ENCODE peak calls at places on chromosomes 5 and 9, in seven cellular contexts. G is RWPE1, L is stomach, A is IMR-90, P is WTC11, X is GM12865, B is type B pancreatic cell. N is an unnamed sample.

GRCh38 chr5:55517804-55518203 is 17.0 kb downstream of the PLPP1 start:
- DNase-seq in P (no peak), L (no peak), B (no peak), X (no peak), A (no peak), G (no peak), N (no peak)

GRCh38 chr9:6564868-6565267 is 80.7 kb downstream of the GLDC start:
- DNase-seq in L (no peak), X (no peak), A (no peak), G (no peak), B (no peak), P (no peak), N (no peak)

GRCh38 chr9:14437336-14438231 is 123.6 kb upstream of the NFIB start:
- DNase-seq in B (no peak), X (no peak), L (no peak), G (no peak), P (no peak), A (no peak), N (no peak)

GRCh38 chr9:98647236-98647635 is 61.5 kb downstream of the GABBR2 start:
- DNase-seq in P (no peak), L (no peak), G (no peak), B (no peak), X (no peak), A (no peak), N (no peak)

GRCh38 chr5:144017631-144018030 is 152.8 kb downstream of the YIPF5 start:
- DNase-seq in A (peak; percentile 57), P (no peak), X (no peak), L (no peak), B (no peak), G (no peak), N (no peak)

GRCh38 chr5:6652025-6652424 is 18.8 kb downstream of the SRD5A1 start:
- DNase-seq in G (no peak), L (no peak), X (peak; percentile 71), P (no peak), B (no peak), A (no peak), N (no peak)

GRCh38 chr5:33370135-33370472 is 70.7 kb upstream of the TARS1 start:
- DNase-seq in P (no peak), A (peak; percentile 99), L (no peak), G (no peak), X (no peak), B (no peak), N (peak; percentile 67)

GRCh38 chr9:11158676-11159075 is 545.9 kb upstream of the PTPRD start:
- DNase-seq in B (no peak), A (no peak), G (peak; percentile 7), P (no peak), X (no peak), L (no peak), N (no peak)

GRCh38 chr5:32403760-32404159 is 40.8 kb downstream of the ZFR start:
- DNase-seq in X (no peak), A (no peak), P (no peak), G (no peak), B (no peak), L (no peak), N (no peak)

GRCh38 chr9:2241875-2242741 is 227.0 kb downstream of the SMARCA2 start:
- DNase-seq in G (peak; percentile 37), B (peak; percentile 92), L (peak; percentile 84), P (peak; percentile 83), X (peak; percentile 89), A (peak; percentile 88), N (peak; percentile 72)

GRCh38 chr5:141359790-141360426 is at the start of gene PCDHGB2:
- DNase-seq in A (peak; percentile 64), B (no peak), L (no peak), X (peak; percentile 64), P (peak; percentile 46), G (peak; percentile 41), N (no peak)

GRCh38 chr9:96874947-96875459 is 20.7 kb upstream of the ZNF782 start:
- DNase-seq in A (peak; percentile 59), X (peak; percentile 70), G (peak; percentile 93), L (peak; percentile 72), B (no peak), P (no peak), N (no peak)

GRCh38 chr9:131709741-131710499 is 30.0 kb downstream of the RAPGEF1 start:
- DNase-seq in P (no peak), L (no peak), G (peak; percentile 54), B (no peak), X (peak; percentile 87), A (peak; percentile 38), N (no peak)

GRCh38 chr5:180090098-180090768 is 18.7 kb upstream of the RNF130 start:
- DNase-seq in G (peak; percentile 49), B (peak; percentile 91), P (peak; percentile 87), X (peak; percentile 35), L (peak; percentile 69), A (peak; percentile 59), N (no peak)

GRCh38 chr5:95821110-95822021 is 1.2 kb downstream of the GLRX start:
- DNase-seq in A (no peak), P (no peak), B (no peak), G (no peak), L (no peak), X (peak; percentile 65), N (no peak)

DNA sequence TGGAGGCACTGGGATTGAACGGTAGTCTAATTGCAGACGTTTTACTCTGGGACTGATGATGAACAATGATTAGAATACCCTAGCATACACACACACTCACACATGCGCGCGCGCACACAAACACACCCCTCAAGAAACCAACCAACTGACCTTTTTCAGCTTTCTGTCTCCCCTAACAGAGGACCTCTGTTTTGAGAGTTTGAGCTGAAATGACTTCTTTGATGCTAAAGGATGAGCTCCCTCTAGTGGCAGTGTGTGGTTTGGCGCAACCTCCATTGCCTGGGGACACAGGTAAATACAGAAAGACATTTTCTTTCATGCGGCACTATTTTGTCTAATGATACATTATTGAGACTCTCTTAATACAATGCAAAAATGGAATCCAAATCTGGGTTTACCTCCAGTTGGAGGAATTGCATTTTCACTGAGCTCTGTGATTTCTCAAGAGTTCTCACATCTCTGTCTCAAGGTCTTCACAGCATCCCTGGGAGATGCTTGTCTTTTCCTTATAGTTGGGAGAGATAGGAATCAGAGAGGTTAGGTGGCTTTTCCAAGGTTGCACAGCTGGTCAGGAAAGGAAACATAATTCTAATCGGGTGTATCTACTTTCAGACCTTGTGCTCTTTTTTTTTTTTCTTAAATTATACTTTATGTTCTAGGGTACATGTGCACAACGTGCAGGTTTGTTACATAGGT is 187.5 kb downstream of the TMEM38B start:
- DNase-seq in P (peak; percentile 86), B (no peak), X (peak; percentile 77), L (peak; percentile 72), G (peak; percentile 75), A (peak; percentile 53), N (peak; percentile 4)
- TF ChIP-seq CTCF in P (peak; percentile 79), B (peak; percentile 93), X (peak; percentile 95), L (peak; percentile 51), G (peak; percentile 98), A (peak; percentile 68), N (peak; percentile 79)

GRCh38 chr5:134171972-134172371 is 4.8 kb downstream of the SKP1 start:
- DNase-seq in L (peak; percentile 45), A (no peak), P (no peak), G (no peak), B (no peak), X (no peak), N (no peak)

GRCh38 chr5:134175874-134176522 is 752 bp downstream of the SKP1 start:
- DNase-seq in P (no peak), B (no peak), G (no peak), A (peak; percentile 25), L (peak; percentile 36), X (no peak), N (no peak)

GRCh38 chr5:134174841-134175839 is 1.6 kb downstream of the SKP1 start:
- DNase-seq in X (peak; percentile 14), G (peak; percentile 32), A (peak; percentile 67), L (no peak), B (no peak), P (no peak), N (no peak)

GRCh38 chr5:134176523-134177196 is at the start of gene SKP1:
- DNase-seq in G (peak; percentile 92), B (peak; percentile 90), X (peak; percentile 92), P (peak; percentile 78), A (peak; percentile 71), L (peak; percentile 87), N (peak; percentile 44)

DNA sequence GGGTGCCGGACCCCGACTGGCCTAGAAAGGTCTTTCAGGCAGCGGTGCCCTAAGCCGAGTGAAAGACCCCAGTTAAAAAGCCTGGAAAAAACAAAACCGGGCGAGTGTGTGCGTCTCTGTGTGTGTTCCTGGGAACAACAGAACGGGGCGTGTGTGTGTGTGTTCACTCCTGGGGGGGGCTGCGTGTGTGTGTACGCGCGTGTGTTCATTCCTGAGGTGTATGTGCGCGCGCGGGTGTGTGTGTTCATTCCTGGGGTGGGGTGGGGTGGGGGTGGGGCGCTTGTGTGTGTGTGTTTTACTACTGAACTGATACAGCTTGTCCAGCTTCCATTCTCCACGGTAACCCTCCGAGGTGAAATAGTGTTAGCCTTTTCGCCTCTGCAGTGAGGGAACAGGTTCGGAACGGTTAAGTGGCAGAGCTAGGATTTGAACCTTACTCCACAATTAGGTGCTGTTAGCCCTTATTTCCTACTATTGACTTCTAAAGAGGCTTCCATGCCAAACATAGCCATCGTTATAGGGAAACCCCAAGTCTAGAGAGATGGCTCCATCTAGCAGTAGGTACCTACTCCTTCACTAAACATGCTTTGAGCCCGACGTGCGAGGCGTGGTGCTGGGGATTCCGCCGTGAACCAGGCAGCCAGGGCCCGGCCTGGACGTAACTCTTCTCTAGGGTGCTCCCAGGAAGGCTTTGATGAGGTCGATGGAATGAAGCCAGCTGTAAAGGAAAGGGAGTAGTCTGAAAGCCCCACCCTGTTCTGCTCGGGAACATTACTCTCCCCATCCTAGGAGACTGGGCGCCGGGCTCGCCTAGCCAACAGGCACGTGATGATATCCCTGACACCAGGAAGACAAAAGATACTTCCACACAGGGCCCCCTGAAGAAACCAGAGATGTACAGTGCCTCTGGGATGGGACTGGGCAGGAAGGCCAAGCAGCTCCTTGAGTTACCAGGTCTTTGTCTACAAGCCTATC is 734 bp upstream of the SKP1 start:
- DNase-seq in L (peak; percentile 70), B (no peak), A (peak; percentile 66), P (no peak), G (peak; percentile 89), X (no peak), N (peak; percentile 35)
- TF ChIP-seq CTCF in L (no peak), B (no peak), A (no peak), P (no peak), G (no peak), X (no peak), N (no peak)

GRCh38 chr5:41637869-41638268 is 127.5 kb upstream of the PLCXD3 start:
- DNase-seq in P (no peak), G (no peak), B (no peak), X (peak; percentile 2), A (no peak), L (no peak), N (no peak)
- TF ChIP-seq CTCF in P (no peak), G (no peak), B (peak; percentile 64), X (peak; percentile 11), A (peak; percentile 28), L (no peak), N (peak; percentile 20)

DNA sequence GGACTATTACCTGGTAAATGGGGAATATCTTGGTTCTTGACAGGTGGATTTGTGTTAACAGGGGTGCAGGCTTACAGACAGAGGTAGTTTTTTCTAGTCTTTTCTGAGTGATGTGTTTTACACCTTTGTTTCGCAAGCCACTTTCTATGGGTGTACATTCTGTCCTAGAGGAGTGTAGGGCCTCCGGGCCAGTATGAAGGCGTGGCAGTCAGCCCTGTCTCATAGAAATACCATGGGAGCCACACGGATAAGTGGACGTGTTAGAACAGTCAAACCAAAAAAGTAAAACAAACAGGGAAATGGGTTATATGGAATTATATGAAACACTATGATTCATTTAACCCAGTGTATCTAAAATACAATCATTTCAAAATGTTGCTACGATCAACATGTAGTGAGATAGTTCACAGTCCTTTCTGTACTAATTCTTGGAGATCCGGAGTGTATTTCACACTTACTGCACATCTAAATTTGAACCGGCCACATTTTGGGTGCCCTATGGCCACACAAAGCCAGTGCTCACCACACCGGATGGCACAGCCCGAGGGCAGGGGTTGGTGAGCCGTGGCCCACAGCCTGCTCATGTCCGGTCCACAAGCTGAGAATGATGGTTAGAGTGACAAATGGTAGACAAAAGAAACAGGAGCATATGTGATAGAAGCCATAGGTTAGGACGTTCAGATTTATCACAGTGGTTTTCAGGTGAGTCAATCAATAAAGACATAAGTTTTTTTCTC is 80.1 kb upstream of the IRX4 start:
- DNase-seq in L (no peak), G (peak; percentile 84), A (no peak), X (no peak), B (no peak), P (no peak), N (no peak)
- TF ChIP-seq CTCF in L (no peak), G (no peak), A (no peak), X (no peak), B (no peak), P (no peak), N (no peak)

N was measured in AG09319.